ENCODE peak calls at places on chromosome 6, in five cellular contexts. One of them, this sample, is unnamed.

GRCh38 chr6:128511518-128511917 is 8.9 kb downstream of the PTPRK start:
- DNase-seq in mammary epithelial cell: peak; percentile 94
- DNase-seq in fibroblast of lung: peak; percentile 64
- DNase-seq in thoracic aorta: no peak
- DNase-seq in CD8-positive, alpha-beta T cell: no peak
- DNase-seq in this sample: no peak

GRCh38 chr6:119079288-119079809 is 885 bp upstream of the FAM184A start:
- DNase-seq in mammary epithelial cell: peak; percentile 31
- DNase-seq in fibroblast of lung: peak; percentile 68
- DNase-seq in thoracic aorta: no peak
- DNase-seq in CD8-positive, alpha-beta T cell: no peak
- DNase-seq in this sample: no peak

GRCh38 chr6:90934081-90934480 is 347.2 kb upstream of the MAP3K7 start:
- DNase-seq in mammary epithelial cell: no peak
- DNase-seq in fibroblast of lung: no peak
- DNase-seq in thoracic aorta: no peak
- DNase-seq in CD8-positive, alpha-beta T cell: no peak
- DNase-seq in this sample: no peak

GRCh38 chr6:134787261-134787871 is 162.5 kb downstream of the ALDH8A1 start:
- DNase-seq in mammary epithelial cell: peak; percentile 73
- DNase-seq in fibroblast of lung: peak; percentile 36
- DNase-seq in thoracic aorta: no peak
- DNase-seq in CD8-positive, alpha-beta T cell: no peak
- DNase-seq in this sample: no peak

GRCh38 chr6:105310371-105310770 is 92.5 kb downstream of the PREP start:
- DNase-seq in mammary epithelial cell: no peak
- DNase-seq in fibroblast of lung: no peak
- DNase-seq in thoracic aorta: no peak
- DNase-seq in CD8-positive, alpha-beta T cell: no peak
- DNase-seq in this sample: no peak

GRCh38 chr6:52305948-52306767 is 21.6 kb upstream of the MCM3 start:
- DNase-seq in mammary epithelial cell: no peak
- DNase-seq in fibroblast of lung: no peak
- DNase-seq in thoracic aorta: no peak
- DNase-seq in CD8-positive, alpha-beta T cell: no peak
- DNase-seq in this sample: no peak

GRCh38 chr6:167925011-167925410 is 72.5 kb upstream of the KIF25 start:
- DNase-seq in mammary epithelial cell: peak; percentile 88
- DNase-seq in fibroblast of lung: peak; percentile 9
- DNase-seq in thoracic aorta: no peak
- DNase-seq in CD8-positive, alpha-beta T cell: no peak
- DNase-seq in this sample: no peak

GRCh38 chr6:54775586-54775985 is 71.0 kb upstream of the FAM83B start:
- DNase-seq in mammary epithelial cell: no peak
- DNase-seq in fibroblast of lung: no peak
- DNase-seq in thoracic aorta: no peak
- DNase-seq in CD8-positive, alpha-beta T cell: no peak
- DNase-seq in this sample: no peak

GRCh38 chr6:121666809-121667208 is 231.4 kb downstream of the GJA1 start:
- DNase-seq in mammary epithelial cell: peak; percentile 64
- DNase-seq in fibroblast of lung: peak; percentile 92
- DNase-seq in thoracic aorta: no peak
- DNase-seq in CD8-positive, alpha-beta T cell: no peak
- DNase-seq in this sample: no peak

GRCh38 chr6:166449641-166450040 is 66.9 kb upstream of the MPC1 start:
- DNase-seq in mammary epithelial cell: no peak
- DNase-seq in fibroblast of lung: no peak
- DNase-seq in thoracic aorta: no peak
- DNase-seq in CD8-positive, alpha-beta T cell: no peak
- DNase-seq in this sample: no peak

GRCh38 chr6:144219056-144219685 is 66.0 kb upstream of the UTRN start:
- DNase-seq in mammary epithelial cell: peak; percentile 28
- DNase-seq in fibroblast of lung: peak; percentile 77
- DNase-seq in thoracic aorta: no peak
- DNase-seq in CD8-positive, alpha-beta T cell: no peak
- DNase-seq in this sample: no peak

GRCh38 chr6:157152544-157152943 is 170.8 kb downstream of the TMEM242 start:
- DNase-seq in mammary epithelial cell: no peak
- DNase-seq in fibroblast of lung: no peak
- DNase-seq in thoracic aorta: no peak
- DNase-seq in CD8-positive, alpha-beta T cell: no peak
- DNase-seq in this sample: no peak

GRCh38 chr6:111764238-111765182 is 108.7 kb downstream of the FYN start:
- DNase-seq in mammary epithelial cell: no peak
- DNase-seq in fibroblast of lung: no peak
- DNase-seq in thoracic aorta: no peak
- DNase-seq in CD8-positive, alpha-beta T cell: peak; percentile 45
- DNase-seq in this sample: no peak

GRCh38 chr6:148501178-148501590 is 158.5 kb downstream of the SASH1 start:
- DNase-seq in mammary epithelial cell: peak; percentile 78
- DNase-seq in fibroblast of lung: peak; percentile 92
- DNase-seq in thoracic aorta: peak; percentile 41
- DNase-seq in CD8-positive, alpha-beta T cell: no peak
- DNase-seq in this sample: peak; percentile 87

GRCh38 chr6:12992770-12993169 is 276.2 kb downstream of the PHACTR1 start:
- DNase-seq in mammary epithelial cell: no peak
- DNase-seq in fibroblast of lung: no peak
- DNase-seq in thoracic aorta: no peak
- DNase-seq in CD8-positive, alpha-beta T cell: no peak
- DNase-seq in this sample: no peak

GRCh38 chr6:45746046-45746445 is 269.6 kb downstream of the CLIC5 start:
- DNase-seq in mammary epithelial cell: peak; percentile 42
- DNase-seq in fibroblast of lung: peak; percentile 88
- DNase-seq in thoracic aorta: no peak
- DNase-seq in CD8-positive, alpha-beta T cell: no peak
- DNase-seq in this sample: no peak

GRCh38 chr6:4308354-4308753 is 173.0 kb upstream of the ECI2 start:
- DNase-seq in mammary epithelial cell: no peak
- DNase-seq in fibroblast of lung: peak; percentile 27
- DNase-seq in thoracic aorta: no peak
- DNase-seq in CD8-positive, alpha-beta T cell: no peak
- DNase-seq in this sample: no peak

GRCh38 chr6:44662461-44663121 is 275.1 kb downstream of the CDC5L start:
- DNase-seq in mammary epithelial cell: no peak
- DNase-seq in fibroblast of lung: no peak
- DNase-seq in thoracic aorta: no peak
- DNase-seq in CD8-positive, alpha-beta T cell: no peak
- DNase-seq in this sample: peak; percentile 51

GRCh38 chr6:47690791-47691190 is 7.6 kb upstream of the ADGRF4 start:
- DNase-seq in mammary epithelial cell: no peak
- DNase-seq in fibroblast of lung: no peak
- DNase-seq in thoracic aorta: no peak
- DNase-seq in CD8-positive, alpha-beta T cell: no peak
- DNase-seq in this sample: no peak

GRCh38 chr6:47687432-47687831 is 10.9 kb upstream of the ADGRF4 start:
- DNase-seq in mammary epithelial cell: no peak
- DNase-seq in fibroblast of lung: no peak
- DNase-seq in thoracic aorta: no peak
- DNase-seq in CD8-positive, alpha-beta T cell: no peak
- DNase-seq in this sample: no peak

DNA sequence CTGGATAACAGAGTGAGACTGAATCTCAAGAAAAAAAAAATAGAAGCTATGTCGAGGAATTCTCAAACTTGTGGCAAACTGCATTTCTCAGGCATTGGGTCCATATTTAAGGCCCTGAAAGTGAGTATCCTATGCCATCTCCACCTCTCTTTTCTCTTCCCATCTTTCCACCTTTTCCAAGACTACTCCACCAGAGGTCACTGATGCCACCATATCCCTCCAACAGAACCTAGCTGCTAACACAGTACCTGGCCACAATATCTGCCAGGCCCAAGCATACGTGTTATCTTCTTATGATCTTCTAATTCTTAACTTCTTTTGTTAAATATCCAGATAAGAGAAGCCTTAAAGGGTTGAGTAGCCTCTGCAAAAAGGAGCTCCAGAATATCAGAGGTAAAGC is 8.2 kb upstream of the ADGRF4 start:
- DNase-seq in mammary epithelial cell: no peak
- DNase-seq in fibroblast of lung: no peak
- DNase-seq in thoracic aorta: no peak
- DNase-seq in CD8-positive, alpha-beta T cell: no peak
- DNase-seq in this sample: no peak
- TF ChIP-seq CTCF in mammary epithelial cell: no peak
- TF ChIP-seq CTCF in fibroblast of lung: no peak
- TF ChIP-seq CTCF in thoracic aorta: no peak
- TF ChIP-seq CTCF in CD8-positive, alpha-beta T cell: no peak
- TF ChIP-seq CTCF in this sample: no peak

DNA sequence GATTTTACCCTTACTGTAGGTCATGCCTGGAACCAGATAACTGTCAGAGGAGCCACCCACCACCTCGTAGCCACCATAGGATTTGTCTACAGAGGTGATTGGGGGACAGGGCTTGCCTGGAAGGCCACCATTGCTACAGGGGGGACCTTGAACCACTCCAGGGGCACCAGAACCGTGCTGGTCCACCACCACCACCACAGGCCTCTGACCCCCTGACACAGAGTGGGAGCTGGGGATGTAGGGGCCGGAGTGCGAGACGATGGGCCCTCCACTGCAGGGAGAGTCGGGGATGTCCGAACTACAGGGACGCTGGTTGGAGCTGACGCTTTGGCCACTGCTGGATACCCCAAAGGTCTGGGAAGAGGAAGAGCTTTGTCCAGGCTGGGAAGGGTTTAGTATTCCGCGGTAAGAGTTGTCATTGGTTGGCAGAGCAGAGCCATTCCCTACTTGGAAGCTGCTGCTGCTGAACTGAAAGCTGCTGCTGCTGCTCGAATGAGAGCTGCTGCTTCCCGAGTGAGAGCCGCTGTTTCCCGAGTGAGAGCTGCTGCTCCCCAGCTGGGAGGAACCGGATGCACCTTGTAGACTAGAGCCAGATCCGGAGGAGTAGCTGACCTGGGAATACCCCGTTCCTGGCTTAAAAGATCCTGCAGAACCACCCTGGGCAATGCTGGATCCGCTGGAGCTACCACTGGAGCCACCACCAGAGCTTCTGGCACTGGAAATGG is 2.2 kb downstream of the PSORS1C1 start:
- DNase-seq in mammary epithelial cell: no peak
- DNase-seq in fibroblast of lung: no peak
- DNase-seq in thoracic aorta: no peak
- DNase-seq in CD8-positive, alpha-beta T cell: no peak
- DNase-seq in this sample: no peak
- H3K4me3 ChIP-seq in mammary epithelial cell: peak overlapping the region; percentile 7
- H3K4me3 ChIP-seq in fibroblast of lung: no peak overlapping the region
- H3K4me3 ChIP-seq in thoracic aorta: peak overlapping the region; percentile 24
- H3K4me3 ChIP-seq in CD8-positive, alpha-beta T cell: no peak overlapping the region
- H3K4me3 ChIP-seq in this sample: peak overlapping the region; percentile 25

GRCh38 chr6:73309534-73309783 is 44.6 kb downstream of the DPPA5 start:
- DNase-seq in mammary epithelial cell: peak; percentile 57
- DNase-seq in fibroblast of lung: no peak
- DNase-seq in thoracic aorta: no peak
- DNase-seq in CD8-positive, alpha-beta T cell: no peak
- DNase-seq in this sample: no peak

GRCh38 chr6:73314577-73315492 is 39.2 kb downstream of the DPPA5 start:
- DNase-seq in mammary epithelial cell: no peak
- DNase-seq in fibroblast of lung: no peak
- DNase-seq in thoracic aorta: no peak
- DNase-seq in CD8-positive, alpha-beta T cell: no peak
- DNase-seq in this sample: no peak

GRCh38 chr6:73308712-73309533 is 45.2 kb downstream of the DPPA5 start:
- DNase-seq in mammary epithelial cell: peak; percentile 50
- DNase-seq in fibroblast of lung: peak; percentile 51
- DNase-seq in thoracic aorta: no peak
- DNase-seq in CD8-positive, alpha-beta T cell: no peak
- DNase-seq in this sample: no peak

DNA sequence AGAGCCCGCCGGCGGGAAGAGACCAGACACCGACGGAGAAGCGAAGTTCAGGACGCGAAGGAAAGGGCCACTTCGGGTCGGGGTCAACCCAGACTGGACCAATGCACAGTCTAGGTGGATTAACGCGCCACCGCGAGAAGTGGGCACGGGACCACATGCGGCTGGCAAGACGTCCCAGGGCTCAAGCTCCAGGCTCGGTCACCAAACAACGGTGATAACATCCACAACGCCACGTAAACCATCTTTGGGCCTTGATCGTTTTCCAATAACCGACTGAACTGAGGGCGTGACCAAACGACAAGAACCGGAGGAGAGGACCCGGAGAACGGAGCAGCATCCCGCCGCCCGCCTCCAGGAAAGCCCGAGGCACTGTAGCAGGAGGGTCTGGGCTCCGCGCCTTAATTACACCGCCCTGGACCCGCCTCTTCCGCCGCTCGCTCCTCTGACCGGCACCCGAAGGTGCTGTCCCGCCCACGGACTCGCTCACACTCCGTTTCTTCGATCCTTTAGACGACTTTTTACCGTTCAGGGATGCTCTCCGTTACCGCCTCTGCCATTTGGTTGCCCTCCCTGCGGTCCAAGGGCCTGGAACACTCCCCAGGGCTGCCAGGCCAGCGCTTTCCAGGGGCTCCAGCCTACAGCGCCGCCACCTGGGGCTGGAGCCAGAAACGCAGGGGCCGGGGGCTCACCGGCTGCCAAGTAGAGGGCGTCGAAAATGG is 44.1 kb downstream of the DPPA5 start:
- DNase-seq in mammary epithelial cell: peak; percentile 63
- DNase-seq in fibroblast of lung: peak; percentile 54
- DNase-seq in thoracic aorta: no peak
- DNase-seq in CD8-positive, alpha-beta T cell: peak; percentile 23
- DNase-seq in this sample: peak; percentile 71
- TF ChIP-seq CTCF in mammary epithelial cell: peak; percentile 10
- TF ChIP-seq CTCF in fibroblast of lung: peak; percentile 56
- TF ChIP-seq CTCF in thoracic aorta: peak; percentile 34
- TF ChIP-seq CTCF in CD8-positive, alpha-beta T cell: no peak
- TF ChIP-seq CTCF in this sample: peak; percentile 32

GRCh38 chr6:35048631-35049083 is 92.5 kb downstream of the TCP11 start:
- DNase-seq in mammary epithelial cell: no peak
- DNase-seq in fibroblast of lung: peak; percentile 95
- DNase-seq in thoracic aorta: no peak
- DNase-seq in CD8-positive, alpha-beta T cell: peak; percentile 2
- DNase-seq in this sample: peak; percentile 54

GRCh38 chr6:35047265-35048011 is 93.7 kb downstream of the TCP11 start:
- DNase-seq in mammary epithelial cell: no peak
- DNase-seq in fibroblast of lung: peak; percentile 89
- DNase-seq in thoracic aorta: no peak
- DNase-seq in CD8-positive, alpha-beta T cell: no peak
- DNase-seq in this sample: peak; percentile 55

GRCh38 chr6:35046862-35047261 is 94.3 kb downstream of the TCP11 start:
- DNase-seq in mammary epithelial cell: peak; percentile 11
- DNase-seq in fibroblast of lung: no peak
- DNase-seq in thoracic aorta: no peak
- DNase-seq in CD8-positive, alpha-beta T cell: no peak
- DNase-seq in this sample: peak; percentile 41

GRCh38 chr6:35049346-35049745 is 91.8 kb downstream of the TCP11 start:
- DNase-seq in mammary epithelial cell: no peak
- DNase-seq in fibroblast of lung: no peak
- DNase-seq in thoracic aorta: no peak
- DNase-seq in CD8-positive, alpha-beta T cell: no peak
- DNase-seq in this sample: peak; percentile 14

GRCh38 chr6:35048031-35048613 is 93.0 kb downstream of the TCP11 start:
- DNase-seq in mammary epithelial cell: no peak
- DNase-seq in fibroblast of lung: no peak
- DNase-seq in thoracic aorta: no peak
- DNase-seq in CD8-positive, alpha-beta T cell: no peak
- DNase-seq in this sample: peak; percentile 45
- H3K4me3 ChIP-seq in mammary epithelial cell: no peak overlapping the region
- H3K4me3 ChIP-seq in fibroblast of lung: no peak overlapping the region
- H3K4me3 ChIP-seq in thoracic aorta: peak overlapping the region; percentile 30
- H3K4me3 ChIP-seq in CD8-positive, alpha-beta T cell: no peak overlapping the region
- H3K4me3 ChIP-seq in this sample: no peak overlapping the region

This sample was measured in tibial artery.